ENCODE peak calls at places on chromosome X, in four cellular contexts. E is GM12891, C is GM23338, M is HCT116. K is an unnamed sample.

GRCh38 chrX:112734250-112734649 is 54.5 kb upstream of the LHFPL1 start:
- DNase-seq in E (no peak), C (peak; percentile 9), M (no peak), K (no peak)

GRCh38 chrX:84248226-84248625 is 60.2 kb upstream of the RPS6KA6 start:
- DNase-seq in E (no peak), C (no peak), M (no peak), K (no peak)

GRCh38 chrX:150062292-150063137 is 124.2 kb upstream of the EOLA2 start:
- DNase-seq in E (no peak), C (no peak), M (no peak), K (peak; percentile 11)

GRCh38 chrX:40261955-40262596 is 164.3 kb upstream of the BCOR start:
- DNase-seq in E (no peak), C (no peak), M (no peak), K (no peak)

GRCh38 chrX:19382500-19383145 is 38.9 kb downstream of the PDHA1 start:
- DNase-seq in E (no peak), C (peak; percentile 77), M (peak; percentile 15), K (peak; percentile 52)

GRCh38 chrX:116204947-116205346 is 34.4 kb downstream of the AGTR2 start:
- DNase-seq in E (no peak), C (peak; percentile 56), M (peak; percentile 7), K (no peak)

GRCh38 chrX:4825550-4825949 is 1112.1 kb upstream of the PRKX start:
- DNase-seq in E (no peak), C (no peak), M (no peak), K (no peak)

GRCh38 chrX:26783512-26784225 is 567.7 kb downstream of the MAGEB5 start:
- DNase-seq in E (no peak), C (peak; percentile 77), M (peak; percentile 29), K (no peak)

GRCh38 chrX:150833454-150834056 is 64.9 kb downstream of the CD99L2 start:
- DNase-seq in E (no peak), C (no peak), M (no peak), K (no peak)

GRCh38 chrX:13428055-13428786 is 108.4 kb upstream of the ATXN3L start:
- DNase-seq in E (peak; percentile 16), C (peak; percentile 26), M (peak; percentile 26), K (no peak)

GRCh38 chrX:55451125-55451524 is 802 bp upstream of the MAGEH1 start:
- DNase-seq in E (no peak), C (no peak), M (no peak), K (no peak)

GRCh38 chrX:44503550-44503949 is 39.1 kb downstream of the FUNDC1 start:
- DNase-seq in E (no peak), C (no peak), M (no peak), K (peak; percentile 17)

GRCh38 chrX:43165343-43165920 is 387.5 kb upstream of the PPP1R2C start:
- DNase-seq in E (no peak), C (no peak), M (no peak), K (no peak)

GRCh38 chrX:66017659-66018170 is 22.2 kb downstream of the VSIG4 start:
- DNase-seq in E (no peak), C (peak; percentile 2), M (no peak), K (no peak)

GRCh38 chrX:119624417-119624816 is 18.2 kb upstream of the NKRF start:
- DNase-seq in E (no peak), C (no peak), M (no peak), K (no peak)

GRCh38 chrX:117977521-117977920 is 139.1 kb downstream of the KLHL13 start:
- DNase-seq in E (no peak), C (no peak), M (no peak), K (no peak)

GRCh38 chrX:123481908-123482873 is 250.7 kb downstream of the THOC2 start:
- DNase-seq in E (no peak), C (peak; percentile 35), M (no peak), K (no peak)

GRCh38 chrX:69415698-69416097 is 88.4 kb upstream of the NALF2 start:
- DNase-seq in E (no peak), C (no peak), M (no peak), K (no peak)

GRCh38 chrX:22691966-22692565 is 307.7 kb upstream of the DDX53 start:
- DNase-seq in E (no peak), C (no peak), M (no peak), K (no peak)

GRCh38 chrX:47807548-47807947 is 29.2 kb upstream of the ZNF81 start:
- DNase-seq in E (no peak), C (peak; percentile 27), M (no peak), K (no peak)

GRCh38 chrX:153490217-153490616 is 4.6 kb upstream of the BGN start:
- DNase-seq in E (no peak), C (no peak), M (no peak), K (no peak)

GRCh38 chrX:20067709-20068315 is 48.9 kb downstream of the MAP7D2 start:
- DNase-seq in E (no peak), C (peak; percentile 1), M (peak; percentile 23), K (peak; percentile 55)

GRCh38 chrX:54419559-54420302 is 20.5 kb upstream of the TSR2 start:
- DNase-seq in E (no peak), C (no peak), M (no peak), K (no peak)

GRCh38 chrX:153816821-153817220 is 13.5 kb downstream of the PDZD4 start:
- DNase-seq in E (no peak), C (no peak), M (no peak), K (no peak)

GRCh38 chrX:47148946-47149345 is 3.9 kb downstream of the RBM10 start:
- DNase-seq in E (no peak), C (no peak), M (no peak), K (no peak)

GRCh38 chrX:24097741-24098140 is 43.0 kb downstream of the EIF2S3 start:
- DNase-seq in E (no peak), C (no peak), M (no peak), K (no peak)

GRCh38 chrX:151870603-151871002 is 42.1 kb upstream of the MAGEA4 start:
- DNase-seq in E (no peak), C (no peak), M (peak; percentile 13), K (no peak)

GRCh38 chrX:13533726-13534125 is 35.7 kb upstream of the EGFL6 start:
- DNase-seq in E (no peak), C (no peak), M (no peak), K (no peak)

GRCh38 chrX:41478397-41478911 is 31.3 kb downstream of the NYX start:
- DNase-seq in E (no peak), C (peak; percentile 8), M (no peak), K (no peak)

GRCh38 chrX:17441965-17442364 is 67.0 kb downstream of the NHS start:
- DNase-seq in E (no peak), C (no peak), M (no peak), K (no peak)

GRCh38 chrX:74519870-74520269 is 94.6 kb downstream of the RLIM start:
- DNase-seq in E (no peak), C (no peak), M (no peak), K (no peak)

GRCh38 chrX:84133023-84133422 is 55.0 kb downstream of the RPS6KA6 start:
- DNase-seq in E (no peak), C (no peak), M (no peak), K (no peak)

GRCh38 chrX:153803211-153804099 is 9.0 kb downstream of the SSR4 start:
- DNase-seq in E (no peak), C (no peak), M (no peak), K (no peak)

GRCh38 chrX:139304471-139304870 is 226.1 kb upstream of the F9 start:
- DNase-seq in E (no peak), C (no peak), M (no peak), K (no peak)

GRCh38 chrX:2705036-2705435 is 13.9 kb downstream of the CD99 start:
- DNase-seq in E (no peak), C (no peak), M (no peak), K (no peak)
- TF ChIP-seq POLR2AphosphoS5 in E (no peak), C (no peak), M (no peak), K (peak; percentile 80)

GRCh38 chrX:110002300-110003166 is at the start of gene TMEM164:
- DNase-seq in E (peak; percentile 47), C (peak; percentile 72), M (peak; percentile 56), K (peak; percentile 87)
- TF ChIP-seq POLR2AphosphoS5 in E (peak; percentile 40), C (peak; percentile 48), M (peak; percentile 58), K (peak; percentile 22)

GRCh38 chrX:71911731-71912050 is 1.0 kb downstream of the NHSL2 start:
- DNase-seq in E (no peak), C (peak; percentile 38), M (no peak), K (peak; percentile 8)

GRCh38 chrX:71912156-71912555 is 1.5 kb downstream of the NHSL2 start:
- DNase-seq in E (no peak), C (no peak), M (no peak), K (no peak)

GRCh38 chrX:71911023-71911730 is 532 bp downstream of the NHSL2 start:
- DNase-seq in E (no peak), C (peak; percentile 66), M (no peak), K (peak; percentile 9)

GRCh38 chrX:71910526-71911022 is at the start of gene NHSL2:
- DNase-seq in E (no peak), C (peak; percentile 55), M (no peak), K (no peak)

GRCh38 chrX:71913156-71913950 is 2.7 kb downstream of the NHSL2 start:
- DNase-seq in E (no peak), C (no peak), M (no peak), K (no peak)
- TF ChIP-seq POLR2AphosphoS5 in E (no peak), C (no peak), M (no peak), K (no peak)

GRCh38 chrX:129997081-129997480 is 14.6 kb downstream of the BCORL1 start:
- DNase-seq in E (no peak), C (no peak), M (no peak), K (no peak)
- TF ChIP-seq POLR2AphosphoS5 in E (no peak), C (no peak), M (no peak), K (no peak)

GRCh38 chrX:107000013-107000515 is at the start of gene MORC4:
- DNase-seq in E (peak; percentile 16), C (peak; percentile 76), M (peak; percentile 67), K (peak; percentile 78)
- TF ChIP-seq POLR2AphosphoS5 in E (no peak), C (peak; percentile 55), M (peak; percentile 63), K (peak; percentile 69)